ENCODE peak calls at places on chromosomes 5 and 9, in eight cellular contexts. M is ELF-1, G is epithelial cell of proximal tubule, E is dermis microvascular lymphatic vessel endothelial cell, F is anterior cingulate cortex, B is T-helper 2 cell, C is cardiac muscle cell, U is kidney tubule cell. N is an unnamed sample.

GRCh38 chr9:35690447-35691324 is 961 bp upstream of the TPM2 start:
- DNase-seq in M (peak), G (no peak), E (peak), F (no peak), B (no peak), C (peak), U (peak), N (peak)

GRCh38 chr5:172282277-172283019 is 1.1 kb downstream of the UBTD2 start:
- DNase-seq in M (no peak), G (no peak), E (no peak), F (no peak), B (no peak), C (no peak), U (peak), N (no peak)

GRCh38 chr5:68047035-68047434 is 168.5 kb upstream of the PIK3R1 start:
- DNase-seq in M (no peak), G (no peak), E (no peak), F (no peak), B (no peak), C (peak), U (peak), N (no peak)

GRCh38 chr9:134606951-134607733 is 34.5 kb upstream of the COL5A1 start:
- DNase-seq in M (peak), G (no peak), E (peak), F (no peak), B (no peak), C (no peak), U (no peak), N (no peak)

GRCh38 chr9:92342825-92343488 is 17.2 kb downstream of the CENPP start:
- DNase-seq in M (no peak), G (no peak), E (no peak), F (no peak), B (no peak), C (peak), U (no peak), N (no peak)

GRCh38 chr5:14450055-14450524 is 131.5 kb upstream of the OTULINL start:
- DNase-seq in M (no peak), G (no peak), E (peak), F (no peak), B (no peak), C (peak), U (no peak), N (no peak)

GRCh38 chr5:37248387-37248969 is 698 bp downstream of the CPLANE1 start:
- DNase-seq in M (peak), G (no peak), E (peak), F (no peak), B (no peak), C (peak), U (peak), N (no peak)

GRCh38 chr9:69874301-69875060 is 53.9 kb downstream of the CFAP95 start:
- DNase-seq in M (peak), G (no peak), E (peak), F (no peak), B (no peak), C (no peak), U (peak), N (no peak)

GRCh38 chr9:134049772-134050588 is 17.8 kb downstream of the BRD3 start:
- DNase-seq in M (no peak), G (no peak), E (no peak), F (no peak), B (no peak), C (no peak), U (no peak), N (no peak)

GRCh38 chr5:143758750-143759149 is 53.2 kb upstream of the HMHB1 start:
- DNase-seq in M (no peak), G (no peak), E (no peak), F (no peak), B (no peak), C (peak), U (no peak), N (no peak)

GRCh38 chr9:125106285-125106893 is 36.9 kb downstream of the SCAI start:
- DNase-seq in M (no peak), G (no peak), E (no peak), F (no peak), B (no peak), C (peak), U (no peak), N (no peak)

N was measured in T follicular helper cell.